ENCODE peak calls at places on chromosomes 2 and 18, in five cellular contexts. N, K, U, P and O are unnamed samples.
A peak's percentile ranks its signal among the peaks of the same experiment; 100 is the strongest.

GRCh38 chr2:130390460-130391057 is 34.7 kb downstream of the PTPN18 start:
- DNase-seq in N (no peak), K (no peak), U (no peak), P (no peak), O (no peak)

GRCh38 chr2:71720283-71720560 is 266.9 kb downstream of the DYSF start:
- DNase-seq in N (no peak), K (no peak), U (no peak), P (no peak), O (no peak)

GRCh38 chr2:69138793-69139510 is 126.0 kb downstream of the ANTXR1 start:
- DNase-seq in N (no peak), K (no peak), U (no peak), P (no peak), O (peak; percentile 42)

GRCh38 chr2:172671506-172671905 is 64.1 kb upstream of the RAPGEF4 start:
- DNase-seq in N (no peak), K (no peak), U (no peak), P (no peak), O (no peak)

GRCh38 chr18:10038268-10038667 is 124.5 kb downstream of the VAPA start:
- DNase-seq in N (no peak), K (no peak), U (no peak), P (no peak), O (no peak)

GRCh38 chr2:196259507-196260481 is 88.4 kb upstream of the STK17B start:
- DNase-seq in N (peak; percentile 46), K (no peak), U (no peak), P (no peak), O (no peak)

GRCh38 chr18:22680968-22681367 is 252.2 kb upstream of the RBBP8 start:
- DNase-seq in N (no peak), K (no peak), U (no peak), P (no peak), O (no peak)

GRCh38 chr2:127056086-127056485 is 50.9 kb downstream of the BIN1 start:
- DNase-seq in N (no peak), K (no peak), U (no peak), P (no peak), O (no peak)

GRCh38 chr18:10406172-10406663 is 48.2 kb upstream of the APCDD1 start:
- DNase-seq in N (no peak), K (no peak), U (no peak), P (no peak), O (no peak)